ENCODE peak calls at places on chromosomes 16 and 17, in ten cellular contexts. Z is GM04503; K is fibroblast of lung; A is heart left ventricle; C is HS-27A; L is NCI-H187; F is GM12865; Y is islet precursor cell; W is cardiac fibroblast; M is activated T-cell treated with anti-CD3 and anti-CD28 coated beads, Interleukin-2, amount 50 U/mL, for 72 hours. P is an unnamed sample.

GRCh38 chr17:47192549-47192948 is 3.5 kb upstream of the CDC27 start:
- DNase-seq in K (peak), W (no peak), L (peak), Y (no peak), F (peak), C (no peak), A (no peak), M (no peak), Z (peak), P (no peak)

GRCh38 chr16:4332083-4332482 is 16.2 kb downstream of the GLIS2 start:
- DNase-seq in W (no peak), K (no peak), A (no peak), F (no peak), M (no peak), Y (no peak), C (no peak), Z (no peak), L (no peak), P (no peak)

GRCh38 chr16:85205747-85206471 is 93.6 kb upstream of the CIBAR2 start:
- DNase-seq in K (peak), Y (peak), W (peak), Z (no peak), M (no peak), C (no peak), A (no peak), L (no peak), F (no peak), P (no peak)

GRCh38 chr17:51667722-51668083 is 407.4 kb downstream of the UTP18 start:
- DNase-seq in L (no peak), M (no peak), C (no peak), F (no peak), A (no peak), K (no peak), Z (no peak), Y (no peak), W (no peak), P (no peak)

GRCh38 chr16:12625068-12625467 is 178.6 kb downstream of the CPPED1 start:
- DNase-seq in Z (no peak), K (no peak), C (no peak), M (peak), F (peak), Y (no peak), A (no peak), L (no peak), W (no peak), P (no peak)

GRCh38 chr16:57755061-57755684 is 19.6 kb downstream of the KATNB1 start:
- DNase-seq in K (no peak), Z (no peak), L (no peak), M (no peak), F (no peak), W (no peak), C (no peak), Y (no peak), A (no peak), P (no peak)

GRCh38 chr17:16381496-16381820 is 567 bp downstream of the UBB start:
- DNase-seq in F (peak), C (no peak), A (no peak), K (peak), W (peak), Z (no peak), M (no peak), L (no peak), Y (no peak), P (no peak)

GRCh38 chr17:40695874-40696472 is 7.6 kb downstream of the KRT24 start:
- DNase-seq in C (no peak), F (no peak), M (no peak), W (no peak), Z (no peak), Y (no peak), A (no peak), K (no peak), L (no peak), P (no peak)

GRCh38 chr17:43025290-43025657 is 243 bp downstream of the RND2 start:
- DNase-seq in Y (no peak), W (no peak), K (no peak), A (no peak), Z (no peak), M (no peak), L (no peak), C (no peak), F (no peak), P (no peak)

GRCh38 chr16:85759631-85760419 is 8.9 kb upstream of the C16orf74 start:
- DNase-seq in Z (no peak), W (no peak), K (no peak), Y (no peak), A (no peak), L (no peak), M (peak), F (peak), C (no peak), P (peak)

GRCh38 chr17:50042211-50042610 is 13.7 kb upstream of the ITGA3 start:
- DNase-seq in Y (no peak), L (no peak), W (no peak), Z (no peak), A (no peak), K (no peak), M (no peak), C (no peak), F (no peak), P (no peak)

GRCh38 chr16:82625066-82625968 is 1.5 kb upstream of the CDH13 start:
- DNase-seq in Y (no peak), L (no peak), K (no peak), Z (no peak), W (no peak), C (no peak), A (peak), F (no peak), M (no peak), P (no peak)

GRCh38 chr17:1347681-1348318 is 52.2 kb downstream of the YWHAE start:
- DNase-seq in L (no peak), Z (peak), C (no peak), A (no peak), K (no peak), F (no peak), M (no peak), W (no peak), Y (no peak), P (peak)

GRCh38 chr16:89544713-89545043 is 15.8 kb upstream of the RPL13 start:
- DNase-seq in A (no peak), Y (no peak), Z (no peak), C (no peak), K (no peak), F (no peak), W (no peak), M (no peak), L (no peak), P (no peak)

GRCh38 chr17:28520687-28521086 is 14.5 kb downstream of the FOXN1 start:
- DNase-seq in M (no peak), L (no peak), K (no peak), Z (no peak), A (no peak), W (no peak), Y (no peak), C (no peak), F (no peak), P (no peak)

GRCh38 chr17:82965371-82965770 is 114.0 kb upstream of the METRNL start:
- DNase-seq in F (no peak), K (no peak), M (no peak), A (no peak), Z (no peak), C (no peak), Y (no peak), L (no peak), W (no peak), P (no peak)

GRCh38 chr17:2057714-2058520 is 3.0 kb downstream of the HIC1 start:
- DNase-seq in M (no peak), K (no peak), W (peak), L (no peak), C (no peak), A (peak), Z (no peak), F (peak), Y (no peak), P (no peak)

GRCh38 chr16:8899709-8900317 is 17.7 kb downstream of the LITAFD start:
- DNase-seq in W (no peak), A (no peak), Y (no peak), L (no peak), M (no peak), C (no peak), Z (no peak), F (peak), K (no peak), P (no peak)

GRCh38 chr17:15507896-15508295 is 40.5 kb upstream of the CDRT4 start:
- DNase-seq in C (no peak), K (no peak), F (no peak), Y (peak), Z (no peak), L (no peak), W (no peak), M (no peak), A (no peak), P (no peak)